ENCODE peak calls at places on chromosomes 6 and 20, in five cellular contexts. A, M, E, G and O are unnamed samples.

GRCh38 chr6:168616807-168617756 is 176.1 kb downstream of the SMOC2 start:
- DNase-seq in A (no peak), M (no peak), E (no peak), G (no peak), O (no peak)

GRCh38 chr6:122953766-122954165 is 42.3 kb upstream of the CLVS2 start:
- DNase-seq in A (no peak), M (no peak), E (no peak), G (no peak), O (peak)

GRCh38 chr20:63783970-63784369 is 44.4 kb downstream of the SLC2A4RG start:
- DNase-seq in A (no peak), M (no peak), E (no peak), G (no peak), O (no peak)

GRCh38 chr6:160462551-160463109 is 114.5 kb downstream of the SLC22A3 start:
- DNase-seq in A (peak), M (peak), E (peak), G (peak), O (peak)

GRCh38 chr6:167907837-167908681 is 81.3 kb downstream of the AFDN start:
- DNase-seq in A (no peak), M (peak), E (peak), G (no peak), O (no peak)

GRCh38 chr6:43077981-43078411 is 1.9 kb downstream of the PTK7 start:
- DNase-seq in A (no peak), M (peak), E (peak), G (no peak), O (no peak)

GRCh38 chr6:56863366-56863765 is 91.5 kb upstream of the BEND6 start:
- DNase-seq in A (no peak), M (peak), E (peak), G (no peak), O (peak)

GRCh38 chr6:139407718-139408222 is 33.3 kb upstream of the CITED2 start:
- DNase-seq in A (no peak), M (peak), E (peak), G (no peak), O (peak)

GRCh38 chr20:31839782-31840487 is 5.5 kb downstream of the FOXS1 start:
- DNase-seq in A (no peak), M (no peak), E (peak), G (no peak), O (no peak)

GRCh38 chr20:14098261-14098660 is 102.9 kb downstream of the MACROD2 start:
- DNase-seq in A (no peak), M (no peak), E (no peak), G (no peak), O (no peak)

GRCh38 chr6:130993292-130993765 is 69.7 kb downstream of the EPB41L2 start:
- DNase-seq in A (no peak), M (no peak), E (no peak), G (no peak), O (no peak)

GRCh38 chr20:63342561-63343459 is 18.3 kb downstream of the CHRNA4 start:
- DNase-seq in A (no peak), M (no peak), E (no peak), G (no peak), O (no peak)

GRCh38 chr6:93418448-93419303 is 683 bp downstream of the EPHA7 start:
- DNase-seq in A (no peak), M (peak), E (peak), G (no peak), O (no peak)

GRCh38 chr6:137145421-137145820 is 28.0 kb downstream of the IL22RA2 start:
- DNase-seq in A (no peak), M (peak), E (peak), G (no peak), O (no peak)

GRCh38 chr6:107185570-107185969 is 70.3 kb upstream of the BEND3 start:
- DNase-seq in A (no peak), M (peak), E (peak), G (no peak), O (no peak)

GRCh38 chr6:90241229-90241873 is 55.3 kb downstream of the BACH2 start:
- DNase-seq in A (no peak), M (no peak), E (no peak), G (no peak), O (no peak)

GRCh38 chr6:31971279-31971992 is 502 bp downstream of the DXO start:
- DNase-seq in A (no peak), M (no peak), E (no peak), G (no peak), O (no peak)

GRCh38 chr6:11618533-11618932 is 81.0 kb downstream of the TMEM170B start:
- DNase-seq in A (no peak), M (no peak), E (peak), G (no peak), O (no peak)

GRCh38 chr20:37492096-37492625 is 28.9 kb upstream of the NNAT start:
- DNase-seq in A (no peak), M (no peak), E (no peak), G (no peak), O (no peak)

GRCh38 chr6:35993150-35993549 is 31.3 kb downstream of the SLC26A8 start:
- DNase-seq in A (no peak), M (no peak), E (no peak), G (no peak), O (no peak)

GRCh38 chr20:10007747-10008146 is 27.0 kb upstream of the ANKEF1 start:
- DNase-seq in A (no peak), M (no peak), E (no peak), G (no peak), O (no peak)

GRCh38 chr6:151436814-151437213 is 15.1 kb downstream of the RMND1 start:
- DNase-seq in A (no peak), M (peak), E (peak), G (no peak), O (peak)

GRCh38 chr6:143614270-143614669 is 63.5 kb upstream of the PHACTR2 start:
- DNase-seq in A (no peak), M (no peak), E (no peak), G (no peak), O (no peak)

GRCh38 chr20:43028470-43028869 is 161.2 kb downstream of the PTPRT start:
- DNase-seq in A (no peak), M (no peak), E (no peak), G (no peak), O (no peak)

GRCh38 chr6:38871745-38872568 is 156.8 kb downstream of the DNAH8 start:
- DNase-seq in A (peak), M (peak), E (peak), G (peak), O (peak)

GRCh38 chr6:69622230-69622629 is 174.6 kb downstream of the LMBRD1 start:
- DNase-seq in A (no peak), M (no peak), E (no peak), G (no peak), O (no peak)

GRCh38 chr6:11732036-11732545 is 46.5 kb downstream of the ADTRP start:
- DNase-seq in A (no peak), M (peak), E (peak), G (no peak), O (peak)

GRCh38 chr6:49423817-49424216 is 39.2 kb downstream of the MMUT start:
- DNase-seq in A (no peak), M (peak), E (peak), G (no peak), O (no peak)

GRCh38 chr20:483791-484644 is 21.7 kb upstream of the TBC1D20 start:
- DNase-seq in A (no peak), M (no peak), E (no peak), G (no peak), O (no peak)

GRCh38 chr6:30263734-30264133 is 50.5 kb upstream of the TRIM26 start:
- DNase-seq in A (no peak), M (peak), E (peak), G (no peak), O (no peak)

GRCh38 chr6:122722746-122723145 is 56.8 kb upstream of the FABP7 start:
- DNase-seq in A (no peak), M (no peak), E (peak), G (no peak), O (peak)

GRCh38 chr6:144185133-144185836 is 35.0 kb downstream of the STX11 start:
- DNase-seq in A (no peak), M (no peak), E (no peak), G (no peak), O (no peak)

GRCh38 chr6:11710221-11710836 is 68.3 kb downstream of the ADTRP start:
- DNase-seq in A (peak), M (no peak), E (peak), G (peak), O (no peak)

GRCh38 chr20:13857304-13857703 is 72.5 kb downstream of the NDUFAF5 start:
- DNase-seq in A (no peak), M (no peak), E (no peak), G (no peak), O (no peak)

GRCh38 chr6:139699335-139699734 is 324.9 kb upstream of the CITED2 start:
- DNase-seq in A (no peak), M (peak), E (peak), G (no peak), O (peak)

GRCh38 chr6:84762220-84762940 is 2.0 kb downstream of the TBX18 start:
- DNase-seq in A (no peak), M (peak), E (peak), G (no peak), O (no peak)
- H3K4me3 ChIP-seq in A (no peak), M (peak), E (peak), G (no peak), O (peak)

DNA sequence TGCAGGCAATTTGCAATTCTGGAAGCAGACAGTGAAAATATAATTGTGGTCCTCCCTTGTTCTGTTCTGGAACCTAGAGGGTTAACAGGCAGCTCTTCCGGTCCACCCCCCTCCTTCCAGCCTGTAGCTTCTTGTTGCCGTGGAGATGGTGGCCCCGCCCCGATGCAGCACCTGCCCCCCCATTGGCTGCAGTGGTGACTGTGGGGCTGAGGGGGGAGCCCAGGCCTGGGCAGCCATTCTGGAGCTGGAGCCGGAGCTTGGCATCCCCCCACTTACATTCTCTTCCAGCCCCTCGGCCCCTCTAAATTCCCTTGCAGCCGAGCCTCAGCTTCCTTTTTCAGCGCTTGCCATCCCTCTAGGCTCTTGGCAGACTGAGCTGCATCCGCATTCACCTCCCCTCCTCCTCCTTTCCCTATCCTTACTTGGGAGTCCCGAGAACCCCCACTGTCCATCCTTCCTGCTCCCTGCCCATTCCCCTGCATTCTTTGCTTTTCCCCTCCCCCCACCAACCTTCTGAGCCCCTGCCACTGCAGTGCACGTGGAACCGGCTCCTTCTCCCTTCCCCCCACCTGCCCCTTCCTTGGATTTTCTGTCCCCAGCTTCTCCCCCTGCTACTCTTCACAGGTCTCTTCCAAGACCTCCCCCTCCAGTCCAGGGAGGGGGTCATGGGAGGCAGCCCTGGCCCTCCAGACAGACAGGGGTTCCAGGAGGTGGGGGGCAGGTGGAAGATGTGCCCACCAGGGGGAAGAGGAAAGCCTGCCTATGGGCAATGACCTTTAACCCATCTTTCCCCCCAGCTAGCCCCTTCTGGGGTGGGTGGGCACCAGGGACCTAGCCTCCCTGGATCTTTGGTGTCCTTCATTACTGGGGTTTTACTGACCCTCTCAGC is 11.4 kb downstream of the SYNGAP1 start:
- DNase-seq in A (peak), M (peak), E (peak), G (peak), O (no peak)
- H3K4me3 ChIP-seq in A (peak), M (peak), E (no peak), G (peak), O (no peak)

GRCh38 chr6:13412211-13412610 is 75.2 kb downstream of the GFOD1 start:
- DNase-seq in A (no peak), M (no peak), E (no peak), G (no peak), O (no peak)
- H3K4me3 ChIP-seq in A (no peak), M (no peak), E (no peak), G (no peak), O (no peak)

GRCh38 chr20:44033344-44033743 is 118.7 kb downstream of the TOX2 start:
- DNase-seq in A (no peak), M (peak), E (peak), G (no peak), O (no peak)
- H3K4me3 ChIP-seq in A (no peak), M (no peak), E (no peak), G (no peak), O (no peak)

DNA sequence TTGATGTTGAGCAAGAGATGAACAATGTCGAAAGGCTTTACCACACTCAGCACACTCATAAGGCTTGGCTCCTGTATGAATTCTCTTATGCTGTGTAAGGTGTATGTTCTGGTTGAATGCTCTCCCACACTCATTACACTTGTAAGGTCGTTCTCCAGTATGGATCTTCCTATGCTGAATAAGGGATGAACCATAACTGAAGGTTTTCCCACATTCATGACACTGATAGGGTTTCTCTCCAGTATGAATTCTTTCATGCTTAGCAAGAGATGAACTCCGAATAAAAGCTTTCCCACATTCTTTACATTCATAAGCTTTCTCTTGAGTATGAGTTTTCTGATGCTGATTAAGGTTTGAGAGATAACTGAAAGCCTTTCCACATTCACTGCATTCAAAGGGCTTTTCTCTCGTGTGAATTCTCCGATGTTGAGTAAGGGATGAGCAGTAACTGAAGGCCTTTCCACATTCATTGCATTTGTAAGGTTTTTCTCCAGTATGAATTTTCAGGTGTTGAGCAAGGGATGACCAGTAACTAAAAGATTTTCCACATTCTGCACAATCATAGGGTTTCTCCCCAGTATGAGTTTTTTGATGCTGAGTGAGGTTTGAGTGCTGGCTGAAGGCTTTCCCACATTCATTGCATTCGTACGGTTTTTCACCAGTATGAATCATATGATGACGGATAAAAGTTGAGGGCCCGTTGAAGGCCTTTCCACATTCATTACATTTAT is 21.1 kb downstream of the ZNF184 start:
- DNase-seq in A (no peak), M (no peak), E (no peak), G (no peak), O (no peak)
- H3K4me3 ChIP-seq in A (no peak), M (no peak), E (no peak), G (peak), O (no peak)

DNA sequence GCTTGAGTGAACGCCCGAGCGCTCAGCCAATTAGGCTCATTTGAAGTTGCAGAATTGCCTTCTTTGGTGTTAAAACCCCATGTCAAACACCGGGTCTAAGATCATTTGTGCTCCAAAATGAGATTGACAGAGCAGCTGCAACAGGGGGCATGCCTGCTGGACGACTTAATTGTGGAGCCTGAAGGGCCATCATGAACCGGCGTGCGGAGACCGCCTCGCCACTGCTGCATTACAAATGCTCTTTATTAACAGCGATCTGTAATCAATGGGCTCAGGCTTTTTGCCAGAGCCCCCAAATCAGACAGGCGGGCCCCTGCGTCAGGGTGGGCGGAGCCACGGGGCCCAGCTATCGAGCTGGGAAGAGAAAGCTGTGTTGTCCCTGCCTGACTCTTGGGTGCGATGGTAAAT is 183.2 kb downstream of the SIM1 start:
- DNase-seq in A (no peak), M (peak), E (peak), G (no peak), O (no peak)
- H3K4me3 ChIP-seq in A (no peak), M (peak), E (peak), G (no peak), O (peak)

GRCh38 chr20:40188319-40188718 is 500.7 kb downstream of the MAFB start:
- DNase-seq in A (no peak), M (no peak), E (no peak), G (no peak), O (no peak)
- H3K4me3 ChIP-seq in A (no peak), M (no peak), E (no peak), G (no peak), O (no peak)

DNA sequence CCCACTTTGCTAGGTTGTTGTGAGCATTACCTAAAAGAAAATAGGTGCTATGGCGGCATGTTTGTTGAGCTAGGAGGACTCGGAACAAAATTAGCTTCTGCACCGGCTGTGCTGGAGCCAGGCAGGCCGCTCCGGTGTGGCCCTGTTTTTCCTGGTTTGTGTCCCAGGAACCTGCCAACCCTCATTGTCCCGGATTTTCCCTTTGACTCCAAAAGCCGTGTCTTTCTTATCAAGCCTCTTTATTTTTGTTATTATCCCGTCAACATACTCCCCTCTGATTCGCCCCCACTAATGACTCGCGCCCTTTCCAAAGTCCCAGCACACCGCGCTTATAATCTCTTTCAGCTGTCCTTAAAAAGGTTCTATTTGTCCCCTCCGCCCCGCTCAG is 117.0 kb downstream of the MYLK4 start:
- DNase-seq in A (no peak), M (no peak), E (no peak), G (no peak), O (no peak)
- H3K4me3 ChIP-seq in A (peak), M (peak), E (peak), G (no peak), O (peak)

DNA sequence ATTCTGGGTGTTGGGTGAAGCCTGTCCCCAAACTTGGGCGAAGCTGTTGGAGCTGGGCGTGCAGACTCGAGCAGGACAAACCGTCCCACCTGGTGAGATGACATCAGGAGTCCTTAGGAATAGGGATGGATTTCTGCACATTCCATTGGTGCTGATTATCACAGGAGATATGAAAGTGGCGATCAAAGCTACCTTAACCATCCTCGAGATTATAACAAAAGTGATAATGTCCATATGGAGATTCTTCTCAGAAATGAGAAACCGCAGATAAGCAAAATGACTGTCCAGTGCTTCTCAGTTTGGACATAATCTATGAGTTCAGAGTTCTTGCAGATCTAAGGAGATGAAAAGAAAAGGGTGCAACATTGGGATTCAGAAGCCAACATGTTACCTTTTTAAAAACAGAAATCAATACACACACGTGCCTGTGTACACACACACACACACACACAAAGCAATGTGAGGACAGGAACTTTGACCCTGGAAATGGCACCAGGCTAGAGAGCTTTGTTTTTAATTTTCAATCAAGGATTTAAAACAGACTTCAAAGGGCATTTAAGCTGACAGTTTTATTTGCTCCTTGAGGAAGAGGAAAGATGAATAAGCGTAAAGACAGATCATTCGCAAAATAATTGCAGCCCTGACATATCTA is 165.4 kb downstream of the CD83 start:
- DNase-seq in A (no peak), M (no peak), E (no peak), G (no peak), O (no peak)
- H3K4me3 ChIP-seq in A (no peak), M (no peak), E (no peak), G (no peak), O (no peak)

GRCh38 chr6:25010917-25011625 is 75.3 kb upstream of the RIPOR2 start:
- DNase-seq in A (no peak), M (peak), E (peak), G (no peak), O (peak)

GRCh38 chr6:25014806-25015560 is 79.2 kb upstream of the RIPOR2 start:
- DNase-seq in A (no peak), M (peak), E (peak), G (peak), O (peak)

GRCh38 chr6:25014375-25014774 is 78.6 kb upstream of the RIPOR2 start:
- DNase-seq in A (no peak), M (no peak), E (peak), G (no peak), O (no peak)

GRCh38 chr6:25012657-25013056 is 76.9 kb upstream of the RIPOR2 start:
- DNase-seq in A (no peak), M (peak), E (peak), G (no peak), O (peak)

GRCh38 chr6:25013249-25013648 is 77.5 kb upstream of the RIPOR2 start:
- DNase-seq in A (no peak), M (no peak), E (no peak), G (no peak), O (no peak)
- H3K4me3 ChIP-seq in A (no peak), M (no peak), E (no peak), G (no peak), O (no peak)